ENCODE peak calls at places on chromosomes 5 and 9, in four cellular contexts. K is coronary artery, M is Panc1, Q is thoracic aorta. E is an unnamed sample.

GRCh38 chr5:160488394-160488943 is 66.8 kb downstream of the PTTG1 start:
- DNase-seq in K (no peak), M (no peak), Q (no peak), E (no peak)

GRCh38 chr5:107430077-107430625 is 240.6 kb downstream of the EFNA5 start:
- DNase-seq in K (no peak), M (no peak), Q (no peak), E (no peak)

GRCh38 chr5:128494516-128494915 is 43.5 kb downstream of the FBN2 start:
- DNase-seq in K (no peak), M (no peak), Q (no peak), E (no peak)

GRCh38 chr9:121545875-121546423 is 46.3 kb upstream of the GGTA1 start:
- DNase-seq in K (peak; percentile 95), M (peak; percentile 52), Q (peak; percentile 91), E (peak; percentile 98)

GRCh38 chr5:82421119-82421518 is 143.0 kb upstream of the RPS23 start:
- DNase-seq in K (no peak), M (peak; percentile 32), Q (no peak), E (no peak)

GRCh38 chr5:67246108-67246507 is 49.5 kb upstream of the CD180 start:
- DNase-seq in K (no peak), M (peak; percentile 17), Q (no peak), E (peak; percentile 30)

GRCh38 chr5:142748568-142749249 is 21.5 kb upstream of the ARHGAP26 start:
- DNase-seq in K (no peak), M (peak; percentile 18), Q (no peak), E (no peak)

GRCh38 chr5:94361832-94362754 is 256.3 kb downstream of the KIAA0825 start:
- DNase-seq in K (no peak), M (no peak), Q (no peak), E (no peak)

GRCh38 chr9:71767421-71768321 is 642 bp downstream of the CEMIP2 start:
- DNase-seq in K (peak; percentile 76), M (no peak), Q (no peak), E (peak; percentile 22)

GRCh38 chr5:179901915-179902762 is 5.6 kb downstream of the TBC1D9B start:
- DNase-seq in K (no peak), M (no peak), Q (no peak), E (no peak)

GRCh38 chr9:132135456-132135855 is 26.4 kb upstream of the NTNG2 start:
- DNase-seq in K (no peak), M (no peak), Q (no peak), E (no peak)

GRCh38 chr5:142170254-142170953 is 61.8 kb downstream of the NDFIP1 start:
- DNase-seq in K (no peak), M (no peak), Q (no peak), E (no peak)

GRCh38 chr5:90015584-90016018 is 394.0 kb downstream of the CETN3 start:
- DNase-seq in K (no peak), M (no peak), Q (no peak), E (no peak)

GRCh38 chr9:101530076-101530711 is 3.5 kb upstream of the RNF20 start:
- DNase-seq in K (no peak), M (peak; percentile 61), Q (peak; percentile 14), E (peak; percentile 68)

GRCh38 chr5:59746261-59746765 is 147.2 kb downstream of the PDE4D start:
- DNase-seq in K (no peak), M (no peak), Q (no peak), E (no peak)
- TF ChIP-seq CTCF in K (no peak), M (no peak), Q (no peak), E (no peak)

GRCh38 chr5:111672126-111672525 is 84.9 kb downstream of the NREP start:
- DNase-seq in K (no peak), M (no peak), Q (no peak), E (no peak)

GRCh38 chr5:111673896-111674626 is 82.9 kb downstream of the NREP start:
- DNase-seq in K (no peak), M (no peak), Q (no peak), E (no peak)

GRCh38 chr5:111668713-111669112 is 88.3 kb downstream of the NREP start:
- DNase-seq in K (no peak), M (no peak), Q (no peak), E (no peak)

GRCh38 chr5:111667128-111667756 is 89.8 kb downstream of the NREP start:
- DNase-seq in K (no peak), M (no peak), Q (no peak), E (no peak)

GRCh38 chr5:111670826-111671492 is 86.0 kb downstream of the NREP start:
- DNase-seq in K (no peak), M (no peak), Q (no peak), E (no peak)
- TF ChIP-seq CTCF in K (no peak), M (no peak), Q (no peak), E (peak; percentile 30)

GRCh38 chr9:6735422-6735821 is 22.4 kb upstream of the KDM4C start:
- DNase-seq in K (no peak), M (no peak), Q (no peak), E (no peak)

GRCh38 chr9:6733243-6733642 is 24.5 kb upstream of the KDM4C start:
- DNase-seq in K (no peak), M (no peak), Q (no peak), E (no peak)

GRCh38 chr9:6733831-6734230 is 23.9 kb upstream of the KDM4C start:
- DNase-seq in K (no peak), M (no peak), Q (no peak), E (no peak)

GRCh38 chr9:6739218-6739617 is 18.6 kb upstream of the KDM4C start:
- DNase-seq in K (no peak), M (no peak), Q (no peak), E (no peak)
- TF ChIP-seq CTCF in K (no peak), M (peak; percentile 33), Q (no peak), E (peak; percentile 50)

GRCh38 chr9:80146466-80146865 is 574.7 kb downstream of the TLE4 start:
- DNase-seq in K (no peak), M (no peak), Q (no peak), E (no peak)
- TF ChIP-seq CTCF in K (no peak), M (no peak), Q (no peak), E (peak; percentile 49)